ENCODE peak calls at places on chromosomes 5 and 9, in five cellular contexts. One of them, this sample, is unnamed.

GRCh38 chr9:16293610-16294009 is 576.9 kb downstream of the BNC2 start:
- DNase-seq in HCT116: no peak
- DNase-seq in breast epithelium: no peak
- DNase-seq in sigmoid colon: no peak
- DNase-seq in GM23338: no peak
- DNase-seq in this sample: no peak

GRCh38 chr5:135193213-135194125 is 159.4 kb upstream of the PITX1 start:
- DNase-seq in HCT116: no peak
- DNase-seq in breast epithelium: no peak
- DNase-seq in sigmoid colon: peak; percentile 28
- DNase-seq in GM23338: no peak
- DNase-seq in this sample: no peak

GRCh38 chr5:155616779-155617392 is 603.3 kb downstream of the KIF4B start:
- DNase-seq in HCT116: no peak
- DNase-seq in breast epithelium: no peak
- DNase-seq in sigmoid colon: no peak
- DNase-seq in GM23338: peak; percentile 75
- DNase-seq in this sample: no peak

GRCh38 chr5:148711843-148712454 is 57.6 kb upstream of the HTR4 start:
- DNase-seq in HCT116: no peak
- DNase-seq in breast epithelium: no peak
- DNase-seq in sigmoid colon: no peak
- DNase-seq in GM23338: no peak
- DNase-seq in this sample: no peak

GRCh38 chr9:116075191-116075590 is 78.4 kb upstream of the PAPPA start:
- DNase-seq in HCT116: no peak
- DNase-seq in breast epithelium: no peak
- DNase-seq in sigmoid colon: no peak
- DNase-seq in GM23338: no peak
- DNase-seq in this sample: no peak

GRCh38 chr9:78001946-78002731 is 29.5 kb downstream of the GNAQ start:
- DNase-seq in HCT116: no peak
- DNase-seq in breast epithelium: no peak
- DNase-seq in sigmoid colon: no peak
- DNase-seq in GM23338: no peak
- DNase-seq in this sample: no peak

GRCh38 chr9:72579190-72579589 is 57.8 kb downstream of the TMC1 start:
- DNase-seq in HCT116: peak; percentile 69
- DNase-seq in breast epithelium: peak; percentile 91
- DNase-seq in sigmoid colon: no peak
- DNase-seq in GM23338: no peak
- DNase-seq in this sample: no peak

GRCh38 chr9:69829484-69829883 is 8.9 kb downstream of the CFAP95 start:
- DNase-seq in HCT116: no peak
- DNase-seq in breast epithelium: no peak
- DNase-seq in sigmoid colon: no peak
- DNase-seq in GM23338: no peak
- DNase-seq in this sample: no peak

GRCh38 chr5:133295520-133295919 is 243.7 kb downstream of the HSPA4 start:
- DNase-seq in HCT116: no peak
- DNase-seq in breast epithelium: no peak
- DNase-seq in sigmoid colon: no peak
- DNase-seq in GM23338: no peak
- DNase-seq in this sample: no peak

GRCh38 chr9:107462691-107463090 is 26.9 kb downstream of the KLF4 start:
- DNase-seq in HCT116: no peak
- DNase-seq in breast epithelium: no peak
- DNase-seq in sigmoid colon: no peak
- DNase-seq in GM23338: no peak
- DNase-seq in this sample: no peak

DNA sequence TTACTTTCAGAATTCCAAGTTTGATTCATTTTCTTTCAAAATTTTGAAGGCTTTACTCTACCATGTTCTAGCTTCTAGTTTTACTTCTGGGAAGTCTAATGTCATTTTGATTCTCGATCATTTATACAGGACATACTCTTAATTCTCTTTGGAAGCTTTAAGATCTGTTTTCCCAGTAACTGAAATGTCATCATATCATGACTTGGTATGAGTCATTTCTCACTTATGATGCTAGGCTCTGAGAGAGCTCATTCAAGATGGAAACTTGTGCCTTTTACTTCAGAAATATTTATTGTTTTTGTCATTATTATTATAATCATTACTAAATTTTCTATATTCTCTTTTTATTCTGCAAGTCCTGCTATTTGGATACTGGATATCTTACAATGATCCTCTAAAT is 222.3 kb downstream of the PARP8 start:
- DNase-seq in HCT116: no peak
- DNase-seq in breast epithelium: no peak
- DNase-seq in sigmoid colon: no peak
- DNase-seq in GM23338: no peak
- DNase-seq in this sample: no peak
- TF ChIP-seq POLR2AphosphoS5 in HCT116: no peak
- TF ChIP-seq POLR2AphosphoS5 in breast epithelium: no peak
- TF ChIP-seq POLR2AphosphoS5 in sigmoid colon: no peak
- TF ChIP-seq POLR2AphosphoS5 in GM23338: no peak
- TF ChIP-seq POLR2AphosphoS5 in this sample: no peak

DNA sequence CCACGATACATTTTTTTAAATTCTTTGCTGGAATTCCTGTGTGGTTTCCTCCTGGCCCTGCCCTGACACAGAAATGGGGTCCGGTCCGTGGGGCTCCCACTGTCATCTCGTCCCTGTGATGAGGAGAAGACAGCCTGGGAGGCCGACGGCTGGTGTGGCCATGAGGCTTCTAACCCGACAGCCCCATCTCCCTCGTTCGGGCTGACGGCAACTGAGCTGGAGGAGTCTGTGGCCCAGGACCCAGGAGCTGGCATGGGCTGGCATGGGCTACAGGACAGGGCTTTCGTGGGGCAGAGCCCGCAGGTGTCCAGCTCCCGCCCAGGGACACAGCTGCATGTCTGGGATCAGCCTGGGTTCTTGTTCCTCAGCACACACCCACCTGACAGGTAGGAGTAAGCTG is 13.8 kb downstream of the LCN9 start:
- DNase-seq in HCT116: no peak
- DNase-seq in breast epithelium: no peak
- DNase-seq in sigmoid colon: no peak
- DNase-seq in GM23338: no peak
- DNase-seq in this sample: no peak
- H3K27me3 ChIP-seq in HCT116: peaks cover 4% of the 10 kb centered on the region
- H3K27me3 ChIP-seq in breast epithelium: peaks cover 10% of the 10 kb centered on the region
- H3K27me3 ChIP-seq in sigmoid colon: peaks cover 2% of the 10 kb centered on the region
- H3K27me3 ChIP-seq in GM23338: no peaks in the 10 kb centered on the region
- H3K27me3 ChIP-seq in this sample: no peaks in the 10 kb centered on the region

DNA sequence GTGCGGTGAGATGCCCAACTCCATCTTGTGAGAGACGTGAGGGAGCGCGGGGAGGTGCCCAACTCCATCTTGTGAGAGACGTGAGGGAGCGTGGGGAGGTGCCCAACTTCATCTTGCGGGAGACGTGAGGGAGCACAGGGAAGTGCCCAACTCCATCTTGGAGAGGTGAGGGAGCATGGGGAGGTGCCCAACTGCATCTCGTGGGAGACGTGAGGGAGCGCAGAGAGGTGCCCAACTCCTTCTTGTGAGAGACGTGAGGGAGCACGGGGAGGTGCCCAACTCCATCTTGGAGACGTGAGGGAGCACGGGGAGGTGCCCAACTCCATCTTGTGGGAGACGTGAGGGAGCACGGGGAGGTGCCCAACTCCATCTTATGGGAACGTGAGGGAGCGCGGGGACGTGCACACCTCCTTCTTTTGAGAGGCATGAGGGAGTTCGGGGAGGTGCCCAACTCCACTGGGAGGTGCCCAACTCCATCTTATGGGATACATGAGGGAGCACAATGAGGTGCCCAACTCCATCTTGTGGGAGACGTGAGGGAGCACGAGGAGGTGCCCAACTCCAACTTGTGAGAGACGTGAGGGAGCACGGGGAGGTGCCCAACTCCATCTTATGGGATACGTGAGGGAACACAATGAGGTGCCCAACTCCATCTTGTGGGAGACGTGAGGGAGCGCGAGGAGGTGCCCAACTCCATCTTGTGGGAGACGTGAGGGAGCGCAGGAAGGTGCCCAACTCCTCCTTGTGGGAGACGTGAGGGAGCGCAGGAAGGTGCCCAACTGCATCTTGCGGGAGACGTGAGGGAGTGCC is 235.4 kb downstream of the CACNA1B start:
- DNase-seq in HCT116: no peak
- DNase-seq in breast epithelium: no peak
- DNase-seq in sigmoid colon: no peak
- DNase-seq in GM23338: peak; percentile 19
- DNase-seq in this sample: no peak
- TF ChIP-seq POLR2AphosphoS5 in HCT116: no peak
- TF ChIP-seq POLR2AphosphoS5 in breast epithelium: no peak
- TF ChIP-seq POLR2AphosphoS5 in sigmoid colon: no peak
- TF ChIP-seq POLR2AphosphoS5 in GM23338: no peak
- TF ChIP-seq POLR2AphosphoS5 in this sample: no peak

DNA sequence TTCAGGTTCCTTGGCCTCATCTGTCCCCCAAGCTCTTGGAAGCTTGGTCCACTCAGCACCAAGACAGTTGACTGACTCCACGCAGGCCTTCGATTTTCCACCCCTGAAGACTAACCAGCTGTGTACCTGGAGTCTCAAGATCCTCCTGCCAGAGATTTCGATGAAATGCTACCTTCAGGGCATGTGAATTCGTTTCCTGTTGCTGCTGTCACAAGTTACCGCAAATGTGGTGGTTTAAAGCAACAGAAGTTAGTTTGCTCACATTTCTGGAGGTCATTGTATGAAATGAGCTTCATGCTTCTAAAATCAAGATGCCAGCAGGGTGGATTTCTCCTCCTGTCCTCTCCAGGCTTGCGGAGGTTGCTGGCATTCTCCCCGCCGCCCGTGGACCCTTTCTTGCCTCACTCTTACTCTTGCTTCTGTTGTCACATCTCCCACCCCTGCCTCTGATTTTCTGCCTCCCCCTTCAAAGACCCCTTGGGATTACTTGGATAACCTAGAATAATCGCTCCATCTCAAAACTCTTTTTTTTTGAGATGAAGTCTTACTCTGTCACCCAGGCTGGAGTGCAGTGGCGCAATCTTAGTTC is 27.6 kb upstream of the RETREG1 start:
- DNase-seq in HCT116: no peak
- DNase-seq in breast epithelium: no peak
- DNase-seq in sigmoid colon: no peak
- DNase-seq in GM23338: no peak
- DNase-seq in this sample: no peak
- H3K27me3 ChIP-seq in HCT116: peaks cover 2% of the 10 kb centered on the region
- H3K27me3 ChIP-seq in breast epithelium: no peaks in the 10 kb centered on the region
- H3K27me3 ChIP-seq in sigmoid colon: no peaks in the 10 kb centered on the region
- H3K27me3 ChIP-seq in GM23338: no peaks in the 10 kb centered on the region
- H3K27me3 ChIP-seq in this sample: no peaks in the 10 kb centered on the region

DNA sequence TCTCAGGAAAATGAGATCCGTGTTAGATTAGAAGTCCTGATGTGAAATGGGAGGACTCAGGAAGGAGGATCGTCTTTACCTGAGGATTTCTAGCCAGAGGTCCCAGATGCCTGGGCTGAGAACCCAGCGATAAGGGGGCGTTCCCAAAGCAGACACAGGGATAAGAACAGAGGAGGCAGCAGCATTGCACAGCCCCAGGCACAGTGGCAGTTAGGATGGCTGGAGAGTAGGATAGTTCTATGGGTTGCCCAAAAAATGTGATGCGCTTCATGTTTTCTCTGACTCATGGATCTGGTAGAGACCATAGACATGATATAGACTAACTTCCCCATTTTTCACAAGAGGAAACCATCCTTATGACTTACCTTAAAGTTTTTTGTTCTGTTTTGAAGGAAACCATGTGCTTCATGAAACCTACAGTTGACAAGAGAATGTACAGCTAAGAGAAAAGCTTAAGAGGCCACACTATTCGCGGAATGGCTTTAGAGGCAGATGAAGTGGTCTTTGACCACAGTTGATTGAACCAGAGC is 37.2 kb downstream of the C9orf152 start:
- DNase-seq in HCT116: no peak
- DNase-seq in breast epithelium: no peak
- DNase-seq in sigmoid colon: no peak
- DNase-seq in GM23338: no peak
- DNase-seq in this sample: peak; percentile 13
- TF ChIP-seq POLR2AphosphoS5 in HCT116: no peak
- TF ChIP-seq POLR2AphosphoS5 in breast epithelium: no peak
- TF ChIP-seq POLR2AphosphoS5 in sigmoid colon: no peak
- TF ChIP-seq POLR2AphosphoS5 in GM23338: no peak
- TF ChIP-seq POLR2AphosphoS5 in this sample: no peak

GRCh38 chr9:133635903-133636531 is at the start of gene DBH:
- DNase-seq in HCT116: no peak
- DNase-seq in breast epithelium: no peak
- DNase-seq in sigmoid colon: no peak
- DNase-seq in GM23338: no peak
- DNase-seq in this sample: no peak
- H3K27me3 ChIP-seq in HCT116: peaks cover 5% of the 10 kb centered on the region
- H3K27me3 ChIP-seq in breast epithelium: peaks cover 20% of the 10 kb centered on the region
- H3K27me3 ChIP-seq in sigmoid colon: peaks cover 14% of the 10 kb centered on the region
- H3K27me3 ChIP-seq in GM23338: no peaks in the 10 kb centered on the region
- H3K27me3 ChIP-seq in this sample: no peaks in the 10 kb centered on the region

GRCh38 chr9:32570262-32570661 is 2.7 kb downstream of the NDUFB6 start:
- DNase-seq in HCT116: no peak
- DNase-seq in breast epithelium: no peak
- DNase-seq in sigmoid colon: no peak
- DNase-seq in GM23338: no peak
- DNase-seq in this sample: no peak

GRCh38 chr9:32578976-32579375 is 6.0 kb upstream of the NDUFB6 start:
- DNase-seq in HCT116: no peak
- DNase-seq in breast epithelium: no peak
- DNase-seq in sigmoid colon: no peak
- DNase-seq in GM23338: no peak
- DNase-seq in this sample: no peak

GRCh38 chr9:32577316-32577715 is 4.4 kb upstream of the NDUFB6 start:
- DNase-seq in HCT116: no peak
- DNase-seq in breast epithelium: no peak
- DNase-seq in sigmoid colon: no peak
- DNase-seq in GM23338: no peak
- DNase-seq in this sample: no peak

GRCh38 chr9:32571969-32572899 is 725 bp downstream of the NDUFB6 start:
- DNase-seq in HCT116: peak; percentile 67
- DNase-seq in breast epithelium: no peak
- DNase-seq in sigmoid colon: peak; percentile 74
- DNase-seq in GM23338: peak; percentile 92
- DNase-seq in this sample: no peak

GRCh38 chr9:32572900-32573523 is at the start of gene NDUFB6:
- DNase-seq in HCT116: peak; percentile 93
- DNase-seq in breast epithelium: peak; percentile 89
- DNase-seq in sigmoid colon: peak; percentile 95
- DNase-seq in GM23338: peak; percentile 98
- DNase-seq in this sample: no peak
- TF ChIP-seq POLR2AphosphoS5 in HCT116: peak; percentile 95
- TF ChIP-seq POLR2AphosphoS5 in breast epithelium: peak; percentile 91
- TF ChIP-seq POLR2AphosphoS5 in sigmoid colon: peak; percentile 94
- TF ChIP-seq POLR2AphosphoS5 in GM23338: peak; percentile 91
- TF ChIP-seq POLR2AphosphoS5 in this sample: peak; percentile 92

GRCh38 chr9:97501177-97501971 is at the start of gene TMOD1:
- DNase-seq in HCT116: peak; percentile 23
- DNase-seq in breast epithelium: no peak
- DNase-seq in sigmoid colon: peak; percentile 86
- DNase-seq in GM23338: peak; percentile 73
- DNase-seq in this sample: no peak
- H3K27me3 ChIP-seq in HCT116: peaks cover 5% of the 10 kb centered on the region
- H3K27me3 ChIP-seq in breast epithelium: no peaks in the 10 kb centered on the region
- H3K27me3 ChIP-seq in sigmoid colon: no peaks in the 10 kb centered on the region
- H3K27me3 ChIP-seq in GM23338: peaks cover 76% of the 10 kb centered on the region
- H3K27me3 ChIP-seq in this sample: no peaks in the 10 kb centered on the region

This sample was measured in vagina.